ENCODE peak calls at places on chromosomes 4 and X, in five cellular contexts. One of them, this sample, is unnamed.

GRCh38 chrX:34053931-34054330 is 78.2 kb downstream of the FAM47A start:
- DNase-seq in T1000: no peak
- DNase-seq in AG04450: no peak
- DNase-seq in NCI-H524 treated with DMSO at 0.1 percent for 48 hours: no peak
- DNase-seq in BE2C: no peak
- DNase-seq in this sample: no peak

GRCh38 chr4:39526810-39527295 is 386 bp downstream of the UGDH start:
- DNase-seq in AG04450: no peak
- DNase-seq in T1000: no peak
- DNase-seq in NCI-H524 treated with DMSO at 0.1 percent for 48 hours: no peak
- DNase-seq in BE2C: no peak
- DNase-seq in this sample: no peak

GRCh38 chr4:10656420-10656819 is 28.1 kb downstream of the CLNK start:
- DNase-seq in T1000: no peak
- DNase-seq in AG04450: no peak
- DNase-seq in NCI-H524 treated with DMSO at 0.1 percent for 48 hours: no peak
- DNase-seq in BE2C: no peak
- DNase-seq in this sample: no peak

GRCh38 chrX:132954323-132954722 is 4.1 kb downstream of the HS6ST2 start:
- DNase-seq in AG04450: no peak
- DNase-seq in BE2C: no peak
- DNase-seq in T1000: no peak
- DNase-seq in NCI-H524 treated with DMSO at 0.1 percent for 48 hours: no peak
- DNase-seq in this sample: no peak

GRCh38 chrX:39275500-39276068 is 474.3 kb downstream of the MID1IP1 start:
- DNase-seq in NCI-H524 treated with DMSO at 0.1 percent for 48 hours: no peak
- DNase-seq in BE2C: no peak
- DNase-seq in T1000: no peak
- DNase-seq in AG04450: no peak
- DNase-seq in this sample: no peak

GRCh38 chrX:39205467-39205866 is 404.2 kb downstream of the MID1IP1 start:
- DNase-seq in T1000: no peak
- DNase-seq in AG04450: no peak
- DNase-seq in BE2C: no peak
- DNase-seq in NCI-H524 treated with DMSO at 0.1 percent for 48 hours: no peak
- DNase-seq in this sample: no peak

GRCh38 chr4:43380093-43380492 is 487.6 kb downstream of the GRXCR1 start:
- DNase-seq in T1000: no peak
- DNase-seq in AG04450: no peak
- DNase-seq in NCI-H524 treated with DMSO at 0.1 percent for 48 hours: no peak
- DNase-seq in BE2C: no peak
- DNase-seq in this sample: no peak

GRCh38 chrX:112868586-112868985 is 28.0 kb upstream of the AMOT start:
- DNase-seq in T1000: no peak
- DNase-seq in BE2C: no peak
- DNase-seq in NCI-H524 treated with DMSO at 0.1 percent for 48 hours: no peak
- DNase-seq in AG04450: no peak
- DNase-seq in this sample: peak

GRCh38 chrX:152638443-152638904 is 779 bp downstream of the GABRQ start:
- DNase-seq in NCI-H524 treated with DMSO at 0.1 percent for 48 hours: no peak
- DNase-seq in T1000: no peak
- DNase-seq in AG04450: no peak
- DNase-seq in BE2C: no peak
- DNase-seq in this sample: no peak

GRCh38 chr4:140090215-140090731 is 63.7 kb downstream of the MAML3 start:
- DNase-seq in NCI-H524 treated with DMSO at 0.1 percent for 48 hours: no peak
- DNase-seq in BE2C: no peak
- DNase-seq in T1000: no peak
- DNase-seq in AG04450: no peak
- DNase-seq in this sample: no peak

GRCh38 chr4:1809754-1810502 is 16.8 kb downstream of the FGFR3 start:
- DNase-seq in AG04450: peak
- DNase-seq in NCI-H524 treated with DMSO at 0.1 percent for 48 hours: peak
- DNase-seq in BE2C: peak
- DNase-seq in T1000: peak
- DNase-seq in this sample: peak

GRCh38 chrX:53320543-53321215 is 39.3 kb upstream of the IQSEC2 start:
- DNase-seq in AG04450: no peak
- DNase-seq in BE2C: no peak
- DNase-seq in T1000: peak
- DNase-seq in NCI-H524 treated with DMSO at 0.1 percent for 48 hours: no peak
- DNase-seq in this sample: peak

GRCh38 chrX:10620121-10620699 is at the start of gene MID1:
- DNase-seq in NCI-H524 treated with DMSO at 0.1 percent for 48 hours: peak
- DNase-seq in T1000: peak
- DNase-seq in BE2C: peak
- DNase-seq in AG04450: no peak
- DNase-seq in this sample: peak

GRCh38 chr4:57370691-57371090 is 260.5 kb upstream of the IGFBP7 start:
- DNase-seq in BE2C: no peak
- DNase-seq in T1000: no peak
- DNase-seq in AG04450: no peak
- DNase-seq in NCI-H524 treated with DMSO at 0.1 percent for 48 hours: no peak
- DNase-seq in this sample: no peak

GRCh38 chr4:24244663-24245519 is 339.5 kb downstream of the DHX15 start:
- DNase-seq in NCI-H524 treated with DMSO at 0.1 percent for 48 hours: no peak
- DNase-seq in AG04450: no peak
- DNase-seq in T1000: no peak
- DNase-seq in BE2C: no peak
- DNase-seq in this sample: peak

GRCh38 chr4:1721666-1722550 is 587 bp downstream of the TACC3 start:
- DNase-seq in NCI-H524 treated with DMSO at 0.1 percent for 48 hours: no peak
- DNase-seq in BE2C: no peak
- DNase-seq in AG04450: no peak
- DNase-seq in T1000: no peak
- DNase-seq in this sample: no peak

GRCh38 chr4:15542795-15543194 is 73.1 kb downstream of the CC2D2A start:
- DNase-seq in NCI-H524 treated with DMSO at 0.1 percent for 48 hours: no peak
- DNase-seq in BE2C: no peak
- DNase-seq in AG04450: no peak
- DNase-seq in T1000: no peak
- DNase-seq in this sample: no peak

GRCh38 chr4:98746936-98747658 is 88.7 kb upstream of the TSPAN5 start:
- DNase-seq in NCI-H524 treated with DMSO at 0.1 percent for 48 hours: no peak
- DNase-seq in BE2C: no peak
- DNase-seq in T1000: no peak
- DNase-seq in AG04450: no peak
- DNase-seq in this sample: no peak

GRCh38 chr4:138910201-138910913 is 105.2 kb upstream of the NOCT start:
- DNase-seq in T1000: no peak
- DNase-seq in BE2C: peak
- DNase-seq in AG04450: peak
- DNase-seq in NCI-H524 treated with DMSO at 0.1 percent for 48 hours: no peak
- DNase-seq in this sample: no peak

GRCh38 chrX:154019633-154020499 is at the start of gene IRAK1:
- DNase-seq in BE2C: peak
- DNase-seq in NCI-H524 treated with DMSO at 0.1 percent for 48 hours: no peak
- DNase-seq in AG04450: no peak
- DNase-seq in T1000: no peak
- DNase-seq in this sample: peak

GRCh38 chrX:108261541-108262218 is 170.1 kb downstream of the ATG4A start:
- DNase-seq in BE2C: no peak
- DNase-seq in NCI-H524 treated with DMSO at 0.1 percent for 48 hours: no peak
- DNase-seq in T1000: no peak
- DNase-seq in AG04450: peak
- DNase-seq in this sample: peak

GRCh38 chr4:7808752-7809151 is 130.9 kb downstream of the AFAP1 start:
- DNase-seq in BE2C: no peak
- DNase-seq in AG04450: peak
- DNase-seq in T1000: no peak
- DNase-seq in NCI-H524 treated with DMSO at 0.1 percent for 48 hours: no peak
- DNase-seq in this sample: peak

GRCh38 chr4:23332266-23332665 is 557.6 kb downstream of the PPARGC1A start:
- DNase-seq in NCI-H524 treated with DMSO at 0.1 percent for 48 hours: no peak
- DNase-seq in BE2C: no peak
- DNase-seq in T1000: no peak
- DNase-seq in AG04450: no peak
- DNase-seq in this sample: no peak

GRCh38 chrX:119041175-119041574 is 31.6 kb upstream of the CT47C1 start:
- DNase-seq in BE2C: peak
- DNase-seq in AG04450: peak
- DNase-seq in T1000: peak
- DNase-seq in NCI-H524 treated with DMSO at 0.1 percent for 48 hours: no peak
- DNase-seq in this sample: peak

GRCh38 chr4:189200346-189200745 is 740.3 kb upstream of the FRG1 start:
- DNase-seq in BE2C: no peak
- DNase-seq in NCI-H524 treated with DMSO at 0.1 percent for 48 hours: no peak
- DNase-seq in AG04450: no peak
- DNase-seq in T1000: no peak
- DNase-seq in this sample: no peak

GRCh38 chrX:24479924-24480722 is 15.0 kb downstream of the PDK3 start:
- DNase-seq in T1000: no peak
- DNase-seq in NCI-H524 treated with DMSO at 0.1 percent for 48 hours: no peak
- DNase-seq in BE2C: no peak
- DNase-seq in AG04450: no peak
- DNase-seq in this sample: no peak

GRCh38 chrX:11791090-11791489 is 33.1 kb downstream of the MSL3 start:
- DNase-seq in NCI-H524 treated with DMSO at 0.1 percent for 48 hours: no peak
- DNase-seq in T1000: no peak
- DNase-seq in AG04450: no peak
- DNase-seq in BE2C: peak
- DNase-seq in this sample: no peak

GRCh38 chr4:152894673-152895072 is 41.5 kb upstream of the FHDC1 start:
- DNase-seq in AG04450: no peak
- DNase-seq in T1000: no peak
- DNase-seq in NCI-H524 treated with DMSO at 0.1 percent for 48 hours: no peak
- DNase-seq in BE2C: no peak
- DNase-seq in this sample: peak

GRCh38 chr4:13126976-13127910 is 356.9 kb downstream of the RAB28 start:
- DNase-seq in AG04450: no peak
- DNase-seq in NCI-H524 treated with DMSO at 0.1 percent for 48 hours: peak
- DNase-seq in T1000: no peak
- DNase-seq in BE2C: no peak
- DNase-seq in this sample: no peak